ENCODE peak calls at places on chromosomes 6 and 20, in four cellular contexts. H, X, A and V are unnamed samples.

GRCh38 chr6:24922854-24923253 is 12.9 kb downstream of the RIPOR2 start:
- DNase-seq in H (no peak), X (no peak), A (no peak), V (no peak)

GRCh38 chr6:30818426-30818841 is 65.9 kb upstream of the DDR1 start:
- DNase-seq in H (peak), X (no peak), A (peak), V (no peak)

GRCh38 chr6:135651964-135652755 is 154.6 kb upstream of the AHI1 start:
- DNase-seq in H (peak), X (no peak), A (no peak), V (peak)

GRCh38 chr20:37526238-37526838 is 1.3 kb downstream of the BLCAP start:
- DNase-seq in H (peak), X (no peak), A (peak), V (peak)

GRCh38 chr20:19774086-19774933 is 16.3 kb downstream of the RIN2 start:
- DNase-seq in H (no peak), X (no peak), A (no peak), V (no peak)

GRCh38 chr6:30238178-30238795 is 25.1 kb upstream of the TRIM26 start:
- DNase-seq in H (peak), X (no peak), A (peak), V (peak)

GRCh38 chr6:117907600-117908245 is 659 bp downstream of the SLC35F1 start:
- DNase-seq in H (no peak), X (peak), A (peak), V (peak)

GRCh38 chr6:21942910-21943309 is 349.4 kb downstream of the SOX4 start:
- DNase-seq in H (no peak), X (no peak), A (peak), V (no peak)

GRCh38 chr20:515696-516095 is 27.9 kb downstream of the CSNK2A1 start:
- DNase-seq in H (no peak), X (no peak), A (no peak), V (no peak)

GRCh38 chr6:37024665-37025337 is 19.3 kb downstream of the FGD2 start:
- DNase-seq in H (peak), X (no peak), A (no peak), V (no peak)

GRCh38 chr6:143529095-143529494 is 17.6 kb upstream of the FUCA2 start:
- DNase-seq in H (no peak), X (no peak), A (peak), V (no peak)

GRCh38 chr6:38310061-38310460 is 329.7 kb downstream of the BTBD9 start:
- DNase-seq in H (no peak), X (no peak), A (no peak), V (no peak)

GRCh38 chr6:148335582-148335981 is 7.1 kb upstream of the SASH1 start:
- DNase-seq in H (peak), X (no peak), A (peak), V (no peak)

GRCh38 chr6:149566372-149567193 is at the start of gene GINM1:
- DNase-seq in H (peak), X (no peak), A (peak), V (peak)

GRCh38 chr6:26307830-26308229 is 57.2 kb upstream of the BTN3A2 start:
- DNase-seq in H (no peak), X (no peak), A (no peak), V (no peak)

GRCh38 chr6:129890164-129890563 is 29.0 kb upstream of the TMEM244 start:
- DNase-seq in H (peak), X (no peak), A (no peak), V (no peak)

GRCh38 chr6:129744201-129744879 is 34.4 kb upstream of the ARHGAP18 start:
- DNase-seq in H (peak), X (no peak), A (peak), V (no peak)

GRCh38 chr6:106513813-106514212 is 115.5 kb downstream of the RTN4IP1 start:
- DNase-seq in H (no peak), X (no peak), A (no peak), V (no peak)

GRCh38 chr6:38391206-38391908 is 248.4 kb downstream of the BTBD9 start:
- DNase-seq in H (peak), X (no peak), A (peak), V (no peak)

GRCh38 chr6:132907915-132908314 is 93.5 kb downstream of the RPS12 start:
- DNase-seq in H (peak), X (no peak), A (peak), V (no peak)

GRCh38 chr20:15047100-15047499 is 709.7 kb upstream of the FLRT3 start:
- DNase-seq in H (no peak), X (no peak), A (no peak), V (no peak)

GRCh38 chr6:53418288-53418687 is 69.5 kb upstream of the ELOVL5 start:
- DNase-seq in H (no peak), X (no peak), A (no peak), V (no peak)

GRCh38 chr6:12570461-12571030 is 146.0 kb upstream of the PHACTR1 start:
- DNase-seq in H (peak), X (no peak), A (no peak), V (no peak)

GRCh38 chr20:37711987-37712961 is 18.4 kb downstream of the CTNNBL1 start:
- DNase-seq in H (no peak), X (no peak), A (no peak), V (no peak)

GRCh38 chr20:9609892-9610502 is 95.6 kb downstream of the LAMP5 start:
- DNase-seq in H (peak), X (peak), A (peak), V (peak)

GRCh38 chr6:77245026-77245425 is 218.3 kb downstream of the HTR1B start:
- DNase-seq in H (no peak), X (no peak), A (no peak), V (no peak)

GRCh38 chr6:13953061-13953705 is 28.4 kb downstream of the RNF182 start:
- DNase-seq in H (peak), X (no peak), A (peak), V (no peak)

GRCh38 chr6:155183095-155183494 is 80.7 kb upstream of the CLDN20 start:
- DNase-seq in H (no peak), X (no peak), A (no peak), V (no peak)

GRCh38 chr20:64247312-64247627 is 8.3 kb upstream of the PCMTD2 start:
- DNase-seq in H (no peak), X (no peak), A (no peak), V (no peak)

GRCh38 chr6:169800668-169801395 is 49.4 kb downstream of the ERMARD start:
- DNase-seq in H (peak), X (no peak), A (peak), V (peak)

GRCh38 chr6:106446287-106446885 is 85.9 kb downstream of the CRYBG1 start:
- DNase-seq in H (peak), X (no peak), A (peak), V (no peak)

GRCh38 chr6:162195441-162195840 is 532.1 kb downstream of the PRKN start:
- DNase-seq in H (no peak), X (no peak), A (no peak), V (no peak)

DNA sequence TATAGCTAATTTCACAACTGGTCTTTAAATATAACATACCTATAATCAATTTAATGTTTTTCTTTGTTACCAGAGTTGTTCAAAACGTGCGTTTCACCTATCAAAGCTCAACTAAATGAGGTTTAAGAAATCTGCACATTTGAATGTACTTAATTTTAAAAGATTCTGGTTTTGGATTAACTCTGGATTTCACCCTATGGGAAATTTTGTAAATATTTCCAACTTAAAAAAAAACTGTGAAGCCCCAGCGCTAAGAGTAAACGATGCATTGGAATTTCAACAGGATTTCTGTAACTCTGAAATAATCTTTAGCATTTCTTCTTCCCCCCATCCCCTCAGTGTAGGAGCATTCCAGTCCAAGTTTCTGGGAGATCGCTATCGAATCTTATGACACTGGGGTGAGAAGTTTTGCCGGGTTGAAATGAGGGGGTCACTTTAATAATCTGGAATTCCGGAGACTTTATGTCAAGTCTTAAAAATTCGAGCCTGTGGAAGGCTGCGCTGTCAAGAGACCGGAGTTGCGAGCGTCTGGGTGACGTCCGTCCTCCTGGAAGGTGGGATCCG is 640 bp upstream of the MAP3K4 start:
- DNase-seq in H (peak), X (no peak), A (no peak), V (no peak)
- H4K91ac ChIP-seq in H (no peak), X (no peak), A (no peak), V (no peak)

GRCh38 chr20:58142843-58143185 is 85.6 kb downstream of the ANKRD60 start:
- DNase-seq in H (no peak), X (no peak), A (no peak), V (peak)

GRCh38 chr20:58143531-58143930 is 84.9 kb downstream of the ANKRD60 start:
- DNase-seq in H (no peak), X (no peak), A (no peak), V (peak)

GRCh38 chr20:58140787-58141396 is 87.6 kb downstream of the ANKRD60 start:
- DNase-seq in H (no peak), X (no peak), A (no peak), V (no peak)

GRCh38 chr20:58141496-58141895 is 87.0 kb downstream of the ANKRD60 start:
- DNase-seq in H (no peak), X (no peak), A (no peak), V (no peak)

GRCh38 chr20:58141971-58142842 is 86.2 kb downstream of the ANKRD60 start:
- DNase-seq in H (no peak), X (no peak), A (no peak), V (peak)
- H4K91ac ChIP-seq in H (no peak), X (no peak), A (no peak), V (no peak)

GRCh38 chr6:32852018-32852843 is 1.3 kb downstream of the TAP1 start:
- DNase-seq in H (no peak), X (no peak), A (no peak), V (no peak)

GRCh38 chr6:32854376-32855178 is 585 bp downstream of the PSMB9 start:
- DNase-seq in H (peak), X (no peak), A (peak), V (no peak)

GRCh38 chr6:32851025-32851424 is 2.5 kb downstream of the TAP1 start:
- DNase-seq in H (no peak), X (no peak), A (no peak), V (no peak)

GRCh38 chr6:32853541-32854375 is at the start of the genes PSMB9 and TAP1:
- DNase-seq in H (peak), X (peak), A (peak), V (peak)

DNA sequence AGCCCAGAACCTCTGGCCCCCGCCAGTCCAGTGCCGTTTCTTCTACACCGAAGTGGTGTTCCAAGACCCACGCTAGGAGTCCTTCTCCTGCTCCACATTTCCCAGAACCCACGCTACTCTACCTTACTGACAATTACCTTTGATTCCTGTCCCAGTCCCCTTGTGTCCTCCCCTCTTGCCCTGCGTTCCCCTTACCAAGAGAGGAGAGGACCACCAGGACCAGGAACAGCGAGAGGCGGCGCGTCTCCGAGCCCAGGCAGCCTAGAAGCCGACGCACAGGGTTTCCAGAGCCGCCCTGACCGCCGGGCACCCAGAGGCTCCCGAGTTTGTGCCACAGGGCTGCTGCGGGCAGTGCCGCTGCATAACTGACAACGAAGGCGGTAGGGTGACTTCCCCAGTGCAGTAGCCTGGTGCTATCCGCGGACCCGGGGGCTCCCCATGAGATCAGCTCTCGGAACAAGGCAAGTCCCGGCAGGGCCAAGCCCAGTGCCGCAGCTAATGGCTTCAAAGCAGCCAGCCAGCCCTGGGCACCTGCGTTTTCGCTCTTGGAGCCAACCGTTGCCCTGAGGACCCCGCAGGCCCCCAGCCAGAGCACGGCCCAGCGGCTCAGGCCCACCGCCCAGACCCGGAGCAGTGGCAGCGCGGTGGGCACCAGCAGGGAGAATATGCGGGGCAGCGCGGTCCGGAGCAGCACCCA is 512 bp downstream of the TAP1 start:
- DNase-seq in H (peak), X (no peak), A (peak), V (peak)
- H4K91ac ChIP-seq in H (peak), X (peak), A (peak), V (no peak)

GRCh38 chr6:67265996-67266768 is 1368.9 kb upstream of the ADGRB3 start:
- DNase-seq in H (no peak), X (no peak), A (no peak), V (no peak)
- H4K91ac ChIP-seq in H (no peak), X (no peak), A (no peak), V (no peak)

GRCh38 chr20:51410586-51411325 is 131.8 kb downstream of the NFATC2 start:
- DNase-seq in H (no peak), X (no peak), A (no peak), V (no peak)

GRCh38 chr20:51412991-51413471 is 129.5 kb downstream of the NFATC2 start:
- DNase-seq in H (no peak), X (no peak), A (peak), V (no peak)

GRCh38 chr20:51413753-51414323 is 128.7 kb downstream of the NFATC2 start:
- DNase-seq in H (no peak), X (no peak), A (no peak), V (no peak)

GRCh38 chr20:51412333-51412761 is 130.2 kb downstream of the NFATC2 start:
- DNase-seq in H (peak), X (no peak), A (peak), V (no peak)

GRCh38 chr20:51411867-51412266 is 130.7 kb downstream of the NFATC2 start:
- DNase-seq in H (no peak), X (no peak), A (no peak), V (no peak)
- H4K91ac ChIP-seq in H (no peak), X (no peak), A (peak), V (no peak)

GRCh38 chr6:74646461-74646860 is 559.4 kb downstream of the COL12A1 start:
- DNase-seq in H (no peak), X (no peak), A (no peak), V (no peak)
- H4K91ac ChIP-seq in H (no peak), X (no peak), A (no peak), V (no peak)

GRCh38 chr6:136967874-136968752 is 46.0 kb downstream of the SLC35D3 start:
- DNase-seq in H (peak), X (peak), A (peak), V (peak)
- H4K91ac ChIP-seq in H (no peak), X (no peak), A (no peak), V (no peak)

GRCh38 chr6:113450061-113450465 is 407.1 kb upstream of the MARCKS start:
- DNase-seq in H (peak), X (no peak), A (peak), V (no peak)

GRCh38 chr6:113445201-113445600 is 411.9 kb upstream of the MARCKS start:
- DNase-seq in H (no peak), X (no peak), A (no peak), V (no peak)

GRCh38 chr6:113447088-113447831 is 409.9 kb upstream of the MARCKS start:
- DNase-seq in H (peak), X (no peak), A (peak), V (no peak)

GRCh38 chr6:113449051-113449450 is 408.1 kb upstream of the MARCKS start:
- DNase-seq in H (peak), X (no peak), A (no peak), V (no peak)

GRCh38 chr6:113451030-113451429 is 406.1 kb upstream of the MARCKS start:
- DNase-seq in H (no peak), X (no peak), A (no peak), V (no peak)
- H4K91ac ChIP-seq in H (peak), X (no peak), A (peak), V (no peak)

GRCh38 chr6:40398810-40399477 is 188.2 kb downstream of the LRFN2 start:
- DNase-seq in H (no peak), X (no peak), A (no peak), V (peak)
- H4K91ac ChIP-seq in H (no peak), X (no peak), A (no peak), V (no peak)